ENCODE peak calls at places on chromosomes 1 and 21, in six cellular contexts. P is left cardiac atrium, T is fibroblast of pulmonary artery, Y is dorsolateral prefrontal cortex, S is mesenteric fat pad, H is HT1080. Q is an unnamed sample.

GRCh38 chr1:71231751-71232150 is 150.9 kb upstream of the ZRANB2 start:
- DNase-seq in S (no peak), T (no peak), Y (no peak), P (no peak), H (no peak), Q (no peak)

GRCh38 chr1:109084563-109085517 is 5.7 kb upstream of the TMEM167B start:
- DNase-seq in T (no peak), S (no peak), P (no peak), H (peak; percentile 94), Y (no peak), Q (no peak)

GRCh38 chr1:171251042-171251740 is 2.9 kb downstream of the FMO1 start:
- DNase-seq in P (peak; percentile 20), H (no peak), S (no peak), Y (no peak), T (peak; percentile 13), Q (peak; percentile 68)

GRCh38 chr1:3219725-3220467 is 150.9 kb downstream of the PRDM16 start:
- DNase-seq in H (no peak), S (no peak), P (no peak), Y (no peak), T (no peak), Q (no peak)

GRCh38 chr1:115445090-115445489 is 107.0 kb upstream of the NGF start:
- DNase-seq in H (no peak), P (no peak), T (no peak), Y (no peak), S (no peak), Q (no peak)

GRCh38 chr1:118866330-118866729 is 121.8 kb downstream of the TBX15 start:
- DNase-seq in S (no peak), T (no peak), H (no peak), P (no peak), Y (no peak), Q (no peak)

GRCh38 chr1:207941664-207942063 is 30.7 kb upstream of the CD34 start:
- DNase-seq in H (no peak), S (no peak), T (peak; percentile 97), P (peak; percentile 89), Y (peak; percentile 66), Q (no peak)

GRCh38 chr1:14136152-14136763 is 436.3 kb downstream of the PRDM2 start:
- DNase-seq in P (no peak), H (no peak), Y (no peak), T (no peak), S (no peak), Q (no peak)

GRCh38 chr1:185861630-185862029 is 127.4 kb downstream of the HMCN1 start:
- DNase-seq in T (peak; percentile 66), H (no peak), Y (no peak), P (no peak), S (no peak), Q (peak; percentile 63)

GRCh38 chr1:48236716-48237470 is 14.4 kb downstream of the SLC5A9 start:
- DNase-seq in T (peak; percentile 50), Y (no peak), H (peak; percentile 14), S (no peak), P (no peak), Q (peak; percentile 33)

GRCh38 chr21:28899744-28900143 is 92.9 kb downstream of the LTN1 start:
- DNase-seq in P (no peak), T (peak; percentile 66), H (peak; percentile 12), S (no peak), Y (no peak), Q (no peak)

GRCh38 chr1:172629638-172630037 is 29.3 kb upstream of the FASLG start:
- DNase-seq in S (no peak), T (no peak), P (no peak), Y (no peak), H (no peak), Q (no peak)

GRCh38 chr1:22652881-22653316 is at the start of gene C1QB:
- DNase-seq in S (no peak), P (peak; percentile 45), H (no peak), Y (no peak), T (no peak), Q (no peak)

GRCh38 chr1:43687301-43688108 is 19.8 kb upstream of the ST3GAL3 start:
- DNase-seq in H (no peak), P (no peak), S (no peak), T (peak; percentile 56), Y (no peak), Q (no peak)

GRCh38 chr1:221565718-221566117 is 176.2 kb downstream of the DUSP10 start:
- DNase-seq in Y (no peak), H (no peak), T (no peak), P (peak; percentile 29), S (no peak), Q (peak; percentile 52)

GRCh38 chr1:207888647-207889046 is 22.3 kb downstream of the CD34 start:
- DNase-seq in T (peak; percentile 56), H (no peak), P (no peak), S (no peak), Y (no peak), Q (no peak)

GRCh38 chr1:61135286-61135685 is 52.9 kb downstream of the NFIA start:
- DNase-seq in H (no peak), P (no peak), S (no peak), T (no peak), Y (no peak), Q (no peak)

GRCh38 chr1:147676306-147677085 is 6.2 kb upstream of the ACP6 start:
- DNase-seq in H (peak; percentile 93), T (peak; percentile 76), S (no peak), P (no peak), Y (no peak), Q (no peak)

GRCh38 chr1:28437260-28437923 is 67.9 kb downstream of the PHACTR4 start:
- DNase-seq in Y (no peak), T (peak; percentile 72), H (peak; percentile 91), P (no peak), S (no peak), Q (no peak)

GRCh38 chr1:119611701-119612113 is 36.4 kb downstream of the ZNF697 start:
- DNase-seq in H (peak; percentile 31), S (no peak), Y (peak; percentile 73), T (peak; percentile 46), P (peak; percentile 61), Q (peak; percentile 72)

GRCh38 chr1:115135681-115136080 is 46.4 kb upstream of the TSPAN2 start:
- DNase-seq in P (no peak), T (peak; percentile 31), H (peak; percentile 27), Y (no peak), S (no peak), Q (no peak)

GRCh38 chr1:211345719-211346118 is 19.1 kb downstream of the TRAF5 start:
- DNase-seq in Y (no peak), T (no peak), P (no peak), S (no peak), H (no peak), Q (no peak)

GRCh38 chr1:67189953-67190352 is 23.7 kb downstream of the IL23R start:
- DNase-seq in H (no peak), S (no peak), P (no peak), Y (no peak), T (no peak), Q (no peak)

GRCh38 chr1:86205741-86206140 is 49.2 kb upstream of the COL24A1 start:
- DNase-seq in S (no peak), H (peak; percentile 24), T (no peak), P (no peak), Y (no peak), Q (no peak)

GRCh38 chr1:37822942-37823865 is 15.2 kb upstream of the YRDC start:
- DNase-seq in P (no peak), T (no peak), H (no peak), Y (no peak), S (no peak), Q (no peak)

GRCh38 chr1:192639607-192640368 is 3.8 kb downstream of the RGS13 start:
- DNase-seq in H (peak; percentile 52), S (no peak), P (no peak), T (peak; percentile 65), Y (no peak), Q (no peak)

GRCh38 chr21:26154776-26155175 is 15.8 kb downstream of the APP start:
- DNase-seq in Y (no peak), P (no peak), H (no peak), S (no peak), T (no peak), Q (no peak)

GRCh38 chr1:65027699-65028358 is 61.5 kb upstream of the JAK1 start:
- DNase-seq in Y (peak; percentile 51), T (peak; percentile 23), S (no peak), P (peak; percentile 63), H (peak; percentile 44), Q (no peak)

GRCh38 chr1:205604059-205604458 is 27.8 kb downstream of the ELK4 start:
- DNase-seq in S (no peak), T (no peak), H (no peak), P (no peak), Y (no peak), Q (no peak)

GRCh38 chr1:27979151-27979858 is 19.5 kb downstream of the XKR8 start:
- DNase-seq in Y (no peak), T (peak; percentile 87), S (no peak), H (peak; percentile 54), P (no peak), Q (no peak)

GRCh38 chr1:205279986-205280385 is 41.6 kb downstream of the NUAK2 start:
- DNase-seq in P (no peak), Y (no peak), H (no peak), S (no peak), T (no peak), Q (no peak)

GRCh38 chr1:217881131-217881543 is 250.0 kb downstream of the SPATA17 start:
- DNase-seq in T (peak; percentile 3), S (no peak), H (peak; percentile 10), P (no peak), Y (no peak), Q (no peak)

GRCh38 chr1:186740324-186740723 is 60.1 kb upstream of the PTGS2 start:
- DNase-seq in Y (no peak), S (no peak), H (no peak), P (no peak), T (no peak), Q (no peak)

GRCh38 chr1:150688786-150689185 is 8.2 kb downstream of the GOLPH3L start:
- DNase-seq in S (no peak), T (peak; percentile 7), H (no peak), P (no peak), Y (no peak), Q (no peak)

GRCh38 chr1:183032122-183032921 is 9.1 kb downstream of the LAMC1 start:
- DNase-seq in S (no peak), H (peak; percentile 66), P (no peak), T (no peak), Y (no peak), Q (no peak)